ENCODE peak calls at places on chromosomes 4 and X, in six cellular contexts. One of them, this sample, is unnamed.

GRCh38 chr4:38621831-38622230 is 42.2 kb upstream of the KLF3 start:
- DNase-seq in H7: no peak
- DNase-seq in NCI-H2171 treated with DMSO at 0.1 percent for 48 hours: no peak
- DNase-seq in stromal cell of bone marrow: no peak
- DNase-seq in effector memory CD4-positive, alpha-beta T cell: no peak
- DNase-seq in left cardiac atrium: no peak
- DNase-seq in this sample: no peak

GRCh38 chrX:6325437-6325836 is 96.8 kb upstream of the NLGN4X start:
- DNase-seq in H7: no peak
- DNase-seq in NCI-H2171 treated with DMSO at 0.1 percent for 48 hours: no peak
- DNase-seq in stromal cell of bone marrow: no peak
- DNase-seq in effector memory CD4-positive, alpha-beta T cell: no peak
- DNase-seq in left cardiac atrium: no peak
- DNase-seq in this sample: no peak

GRCh38 chr4:26325191-26325590 is 4.4 kb downstream of the RBPJ start:
- DNase-seq in H7: peak
- DNase-seq in NCI-H2171 treated with DMSO at 0.1 percent for 48 hours: no peak
- DNase-seq in stromal cell of bone marrow: peak
- DNase-seq in effector memory CD4-positive, alpha-beta T cell: no peak
- DNase-seq in left cardiac atrium: no peak
- DNase-seq in this sample: no peak

GRCh38 chr4:105971032-105971431 is 75.8 kb downstream of the NPNT start:
- DNase-seq in H7: no peak
- DNase-seq in NCI-H2171 treated with DMSO at 0.1 percent for 48 hours: no peak
- DNase-seq in stromal cell of bone marrow: no peak
- DNase-seq in effector memory CD4-positive, alpha-beta T cell: no peak
- DNase-seq in left cardiac atrium: no peak
- DNase-seq in this sample: no peak

GRCh38 chr4:4759883-4760282 is 99.6 kb upstream of the MSX1 start:
- DNase-seq in H7: no peak
- DNase-seq in NCI-H2171 treated with DMSO at 0.1 percent for 48 hours: no peak
- DNase-seq in stromal cell of bone marrow: no peak
- DNase-seq in effector memory CD4-positive, alpha-beta T cell: no peak
- DNase-seq in left cardiac atrium: no peak
- DNase-seq in this sample: no peak

GRCh38 chr4:38601244-38601915 is 62.6 kb upstream of the KLF3 start:
- DNase-seq in H7: no peak
- DNase-seq in NCI-H2171 treated with DMSO at 0.1 percent for 48 hours: no peak
- DNase-seq in stromal cell of bone marrow: no peak
- DNase-seq in effector memory CD4-positive, alpha-beta T cell: no peak
- DNase-seq in left cardiac atrium: no peak
- DNase-seq in this sample: peak

GRCh38 chr4:1821679-1822567 is 28.8 kb downstream of the FGFR3 start:
- DNase-seq in H7: no peak
- DNase-seq in NCI-H2171 treated with DMSO at 0.1 percent for 48 hours: peak
- DNase-seq in stromal cell of bone marrow: no peak
- DNase-seq in effector memory CD4-positive, alpha-beta T cell: no peak
- DNase-seq in left cardiac atrium: no peak
- DNase-seq in this sample: no peak

GRCh38 chr4:83328486-83328885 is 6.2 kb downstream of the HPSE start:
- DNase-seq in H7: peak
- DNase-seq in NCI-H2171 treated with DMSO at 0.1 percent for 48 hours: no peak
- DNase-seq in stromal cell of bone marrow: no peak
- DNase-seq in effector memory CD4-positive, alpha-beta T cell: no peak
- DNase-seq in left cardiac atrium: no peak
- DNase-seq in this sample: no peak

GRCh38 chrX:117511379-117511778 is 605.2 kb downstream of the KLHL13 start:
- DNase-seq in H7: no peak
- DNase-seq in NCI-H2171 treated with DMSO at 0.1 percent for 48 hours: no peak
- DNase-seq in stromal cell of bone marrow: no peak
- DNase-seq in effector memory CD4-positive, alpha-beta T cell: no peak
- DNase-seq in left cardiac atrium: no peak
- DNase-seq in this sample: no peak

GRCh38 chr4:64584125-64584524 is 174.9 kb upstream of the TECRL start:
- DNase-seq in H7: no peak
- DNase-seq in NCI-H2171 treated with DMSO at 0.1 percent for 48 hours: no peak
- DNase-seq in stromal cell of bone marrow: no peak
- DNase-seq in effector memory CD4-positive, alpha-beta T cell: no peak
- DNase-seq in left cardiac atrium: no peak
- DNase-seq in this sample: no peak